ENCODE peak calls at places on chromosomes 3 and 15, in five cellular contexts. One of them, this sample, is unnamed.

GRCh38 chr3:107816082-107816481 is 274.7 kb downstream of the CD47 start:
- DNase-seq in left lung: no peak
- DNase-seq in ovary: no peak
- DNase-seq in cardiac muscle cell: no peak
- DNase-seq in fibroblast of mammary gland: no peak
- DNase-seq in this sample: no peak

GRCh38 chr15:67690936-67691335 is 134.4 kb upstream of the SKOR1 start:
- DNase-seq in left lung: no peak
- DNase-seq in ovary: no peak
- DNase-seq in cardiac muscle cell: peak; percentile 71
- DNase-seq in fibroblast of mammary gland: peak; percentile 64
- DNase-seq in this sample: no peak

GRCh38 chr3:23455084-23455483 is 252.0 kb downstream of the UBE2E2 start:
- DNase-seq in left lung: no peak
- DNase-seq in ovary: no peak
- DNase-seq in cardiac muscle cell: peak; percentile 87
- DNase-seq in fibroblast of mammary gland: peak; percentile 90
- DNase-seq in this sample: no peak

GRCh38 chr3:4828279-4829030 is 150.8 kb upstream of the BHLHE40 start:
- DNase-seq in left lung: peak; percentile 81
- DNase-seq in ovary: no peak
- DNase-seq in cardiac muscle cell: peak; percentile 79
- DNase-seq in fibroblast of mammary gland: peak; percentile 77
- DNase-seq in this sample: no peak

GRCh38 chr3:126667631-126668449 is 12.9 kb upstream of the TXNRD3 start:
- DNase-seq in left lung: no peak
- DNase-seq in ovary: no peak
- DNase-seq in cardiac muscle cell: no peak
- DNase-seq in fibroblast of mammary gland: no peak
- DNase-seq in this sample: no peak

GRCh38 chr3:179837374-179837773 is 184.5 kb downstream of the USP13 start:
- DNase-seq in left lung: no peak
- DNase-seq in ovary: no peak
- DNase-seq in cardiac muscle cell: peak; percentile 25
- DNase-seq in fibroblast of mammary gland: peak; percentile 25
- DNase-seq in this sample: no peak

GRCh38 chr3:156151824-156152428 is 31.5 kb downstream of the KCNAB1 start:
- DNase-seq in left lung: peak; percentile 78
- DNase-seq in ovary: peak; percentile 42
- DNase-seq in cardiac muscle cell: peak; percentile 85
- DNase-seq in fibroblast of mammary gland: peak; percentile 76
- DNase-seq in this sample: peak; percentile 65

GRCh38 chr3:117955196-117955595 is 1079.5 kb downstream of the IGSF11 start:
- DNase-seq in left lung: no peak
- DNase-seq in ovary: no peak
- DNase-seq in cardiac muscle cell: no peak
- DNase-seq in fibroblast of mammary gland: no peak
- DNase-seq in this sample: no peak

GRCh38 chr3:167843886-167844285 is 108.4 kb downstream of the SERPINI1 start:
- DNase-seq in left lung: no peak
- DNase-seq in ovary: no peak
- DNase-seq in cardiac muscle cell: no peak
- DNase-seq in fibroblast of mammary gland: no peak
- DNase-seq in this sample: no peak

GRCh38 chr15:41429003-41429890 is 12.4 kb downstream of the RTF1 start:
- DNase-seq in left lung: no peak
- DNase-seq in ovary: no peak
- DNase-seq in cardiac muscle cell: peak; percentile 29
- DNase-seq in fibroblast of mammary gland: no peak
- DNase-seq in this sample: no peak

GRCh38 chr3:188583476-188584161 is 429.7 kb downstream of the LPP start:
- DNase-seq in left lung: no peak
- DNase-seq in ovary: no peak
- DNase-seq in cardiac muscle cell: peak; percentile 29
- DNase-seq in fibroblast of mammary gland: peak; percentile 18
- DNase-seq in this sample: peak; percentile 42

GRCh38 chr3:106349191-106349881 is 480.5 kb upstream of the CBLB start:
- DNase-seq in left lung: no peak
- DNase-seq in ovary: no peak
- DNase-seq in cardiac muscle cell: no peak
- DNase-seq in fibroblast of mammary gland: no peak
- DNase-seq in this sample: no peak

GRCh38 chr3:125037498-125038150 is 18.2 kb downstream of the HEG1 start:
- DNase-seq in left lung: no peak
- DNase-seq in ovary: no peak
- DNase-seq in cardiac muscle cell: peak; percentile 32
- DNase-seq in fibroblast of mammary gland: no peak
- DNase-seq in this sample: no peak

GRCh38 chr3:133153382-133153781 is 115.2 kb downstream of the TMEM108 start:
- DNase-seq in left lung: no peak
- DNase-seq in ovary: no peak
- DNase-seq in cardiac muscle cell: no peak
- DNase-seq in fibroblast of mammary gland: no peak
- DNase-seq in this sample: no peak

GRCh38 chr3:197165890-197166289 is 132.5 kb downstream of the DLG1 start:
- DNase-seq in left lung: no peak
- DNase-seq in ovary: no peak
- DNase-seq in cardiac muscle cell: no peak
- DNase-seq in fibroblast of mammary gland: no peak
- DNase-seq in this sample: no peak

GRCh38 chr3:138213373-138214085 is 26.4 kb downstream of the ARMC8 start:
- DNase-seq in left lung: no peak
- DNase-seq in ovary: no peak
- DNase-seq in cardiac muscle cell: no peak
- DNase-seq in fibroblast of mammary gland: no peak
- DNase-seq in this sample: no peak

GRCh38 chr15:31236184-31237041 is 90.2 kb upstream of the KLF13 start:
- DNase-seq in left lung: no peak
- DNase-seq in ovary: peak; percentile 80
- DNase-seq in cardiac muscle cell: peak; percentile 98
- DNase-seq in fibroblast of mammary gland: peak; percentile 98
- DNase-seq in this sample: no peak

GRCh38 chr3:128426128-128426921 is 40.4 kb downstream of the DNAJB8 start:
- DNase-seq in left lung: peak; percentile 94
- DNase-seq in ovary: peak; percentile 33
- DNase-seq in cardiac muscle cell: peak; percentile 37
- DNase-seq in fibroblast of mammary gland: peak; percentile 14
- DNase-seq in this sample: peak; percentile 83

GRCh38 chr3:40071683-40072238 is 237.7 kb upstream of the EIF1B start:
- DNase-seq in left lung: no peak
- DNase-seq in ovary: no peak
- DNase-seq in cardiac muscle cell: no peak
- DNase-seq in fibroblast of mammary gland: no peak
- DNase-seq in this sample: no peak

GRCh38 chr3:9047465-9048346 is 84.4 kb upstream of the RAD18 start:
- DNase-seq in left lung: no peak
- DNase-seq in ovary: no peak
- DNase-seq in cardiac muscle cell: no peak
- DNase-seq in fibroblast of mammary gland: no peak
- DNase-seq in this sample: no peak

GRCh38 chr3:163644172-163644571 is 1434.1 kb downstream of the SI start:
- DNase-seq in left lung: no peak
- DNase-seq in ovary: no peak
- DNase-seq in cardiac muscle cell: no peak
- DNase-seq in fibroblast of mammary gland: no peak
- DNase-seq in this sample: no peak

DNA sequence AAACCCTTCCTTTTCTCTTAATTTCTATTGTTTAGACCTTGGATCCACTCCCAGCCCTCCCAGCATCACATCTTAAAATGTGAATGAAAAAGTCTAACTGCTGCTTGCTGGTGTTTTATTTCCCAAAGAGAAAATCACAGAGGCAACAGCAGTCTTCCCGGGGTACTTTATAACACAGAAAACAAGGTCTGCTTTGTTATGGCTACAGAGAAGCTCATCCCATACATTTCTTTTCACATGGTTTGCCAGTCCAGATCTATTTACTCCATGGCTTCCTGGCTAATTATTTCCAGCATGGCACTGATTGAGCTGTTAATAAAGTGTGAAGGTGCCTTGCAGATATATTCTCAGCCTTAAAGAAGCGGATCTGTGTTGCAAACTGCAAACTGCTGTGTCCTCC is 466.1 kb upstream of the CFAP20DC start:
- DNase-seq in left lung: no peak
- DNase-seq in ovary: no peak
- DNase-seq in cardiac muscle cell: no peak
- DNase-seq in fibroblast of mammary gland: no peak
- DNase-seq in this sample: no peak
- H3K4me3 ChIP-seq in left lung: no peak overlapping the region
- H3K4me3 ChIP-seq in ovary: no peak overlapping the region
- H3K4me3 ChIP-seq in cardiac muscle cell: no peak overlapping the region
- H3K4me3 ChIP-seq in fibroblast of mammary gland: no peak overlapping the region
- H3K4me3 ChIP-seq in this sample: no peak overlapping the region

DNA sequence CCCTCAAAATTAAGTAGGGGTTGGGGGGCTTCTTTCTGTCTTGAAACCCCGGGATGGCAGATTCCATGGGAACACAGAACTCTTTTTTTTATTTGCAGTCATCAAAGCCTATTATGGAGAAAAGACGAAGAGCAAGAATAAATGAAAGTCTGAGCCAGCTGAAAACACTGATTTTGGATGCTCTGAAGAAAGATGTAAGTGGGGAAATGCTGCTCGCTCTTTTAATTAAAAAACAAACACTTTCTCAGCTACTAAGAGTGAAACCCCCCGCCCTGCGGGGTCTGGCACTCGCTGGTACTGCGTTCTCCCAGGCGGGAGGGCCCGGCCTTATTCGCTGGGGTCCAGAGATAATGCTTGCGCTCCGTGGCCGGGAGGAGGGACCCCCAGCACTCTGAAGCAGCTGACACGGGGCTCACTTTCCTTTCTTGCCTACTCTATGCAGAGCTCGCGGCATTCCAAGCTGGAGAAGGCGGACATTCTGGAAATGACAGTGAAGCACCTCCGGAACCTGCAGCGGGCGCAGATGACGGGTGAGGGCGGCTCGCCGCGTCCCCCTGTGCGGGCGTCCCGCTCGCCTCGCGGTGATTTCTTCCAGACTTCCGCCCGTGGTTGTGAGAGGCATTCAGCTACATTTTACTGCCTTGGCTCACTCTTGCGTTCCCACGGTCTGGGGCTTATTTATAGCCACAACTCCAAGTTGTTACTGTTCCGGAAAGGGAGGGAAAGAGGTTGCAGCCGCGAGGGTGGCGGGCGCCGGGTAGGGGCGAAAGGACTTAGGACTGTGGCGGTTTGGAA is 768 bp downstream of the HES1 start:
- DNase-seq in left lung: peak; percentile 86
- DNase-seq in ovary: peak; percentile 50
- DNase-seq in cardiac muscle cell: peak; percentile 91
- DNase-seq in fibroblast of mammary gland: peak; percentile 81
- DNase-seq in this sample: peak; percentile 46
- H3K4me3 ChIP-seq in left lung: peak overlapping the region; percentile 65
- H3K4me3 ChIP-seq in ovary: peak overlapping the region; percentile 52
- H3K4me3 ChIP-seq in cardiac muscle cell: peak overlapping the region; percentile 49
- H3K4me3 ChIP-seq in fibroblast of mammary gland: peak overlapping the region; percentile 57
- H3K4me3 ChIP-seq in this sample: peak overlapping the region; percentile 76

GRCh38 chr15:55914446-55914845 is 79.0 kb downstream of the NEDD4 start:
- DNase-seq in left lung: no peak
- DNase-seq in ovary: no peak
- DNase-seq in cardiac muscle cell: peak; percentile 44
- DNase-seq in fibroblast of mammary gland: no peak
- DNase-seq in this sample: no peak

GRCh38 chr15:55915221-55915620 is 78.2 kb downstream of the NEDD4 start:
- DNase-seq in left lung: no peak
- DNase-seq in ovary: no peak
- DNase-seq in cardiac muscle cell: peak; percentile 47
- DNase-seq in fibroblast of mammary gland: peak; percentile 42
- DNase-seq in this sample: no peak

GRCh38 chr15:55909036-55909811 is 84.2 kb downstream of the NEDD4 start:
- DNase-seq in left lung: no peak
- DNase-seq in ovary: no peak
- DNase-seq in cardiac muscle cell: peak; percentile 49
- DNase-seq in fibroblast of mammary gland: peak; percentile 93
- DNase-seq in this sample: no peak

GRCh38 chr15:55915876-55916567 is 77.4 kb downstream of the NEDD4 start:
- DNase-seq in left lung: no peak
- DNase-seq in ovary: no peak
- DNase-seq in cardiac muscle cell: peak; percentile 63
- DNase-seq in fibroblast of mammary gland: peak; percentile 80
- DNase-seq in this sample: no peak

DNA sequence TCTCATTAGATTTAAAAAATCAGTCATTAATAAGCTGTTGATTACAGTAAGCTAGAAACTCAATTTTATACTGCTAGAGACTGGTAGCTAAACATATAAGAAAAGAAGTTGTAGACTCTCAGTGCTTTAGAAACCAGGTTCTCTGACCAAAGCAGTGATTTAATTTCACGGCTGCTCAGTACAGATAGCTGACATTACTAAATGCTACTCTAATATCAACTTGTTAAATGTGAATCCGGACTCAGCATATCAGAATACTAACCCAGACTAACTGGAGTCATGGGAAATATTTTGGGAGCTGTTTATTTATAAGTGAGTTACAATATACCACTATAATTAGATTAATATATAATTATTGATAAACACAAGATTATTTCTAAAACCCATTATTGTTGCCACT is 80.4 kb downstream of the NEDD4 start:
- DNase-seq in left lung: no peak
- DNase-seq in ovary: no peak
- DNase-seq in cardiac muscle cell: peak; percentile 21
- DNase-seq in fibroblast of mammary gland: no peak
- DNase-seq in this sample: no peak
- H3K4me3 ChIP-seq in left lung: no peak overlapping the region
- H3K4me3 ChIP-seq in ovary: no peak overlapping the region
- H3K4me3 ChIP-seq in cardiac muscle cell: no peak overlapping the region
- H3K4me3 ChIP-seq in fibroblast of mammary gland: peak overlapping the region; percentile 52
- H3K4me3 ChIP-seq in this sample: no peak overlapping the region

DNA sequence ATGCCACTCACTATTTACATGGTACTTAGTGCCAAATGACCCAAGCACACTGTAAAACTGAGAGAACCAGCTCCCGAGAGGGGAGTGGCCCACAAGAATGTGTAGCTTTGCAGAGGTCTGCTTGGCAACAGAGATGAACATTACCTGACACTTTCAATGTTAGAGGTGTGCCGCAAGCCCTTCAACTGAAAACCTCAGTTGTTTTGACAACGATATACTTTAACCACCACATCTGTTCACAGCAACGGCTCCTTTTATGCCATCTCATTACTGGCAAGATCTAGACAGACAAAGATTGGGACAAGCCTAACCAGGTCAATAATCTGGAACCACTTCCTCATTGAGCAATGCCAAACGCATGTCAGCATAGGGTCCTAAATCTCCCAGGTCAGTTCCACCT is 23.7 kb downstream of the NEK10 start:
- DNase-seq in left lung: no peak
- DNase-seq in ovary: no peak
- DNase-seq in cardiac muscle cell: no peak
- DNase-seq in fibroblast of mammary gland: no peak
- DNase-seq in this sample: no peak
- H3K4me3 ChIP-seq in left lung: no peak overlapping the region
- H3K4me3 ChIP-seq in ovary: no peak overlapping the region
- H3K4me3 ChIP-seq in cardiac muscle cell: no peak overlapping the region
- H3K4me3 ChIP-seq in fibroblast of mammary gland: no peak overlapping the region
- H3K4me3 ChIP-seq in this sample: no peak overlapping the region

GRCh38 chr3:13019243-13019701 is 54.0 kb downstream of the IQSEC1 start:
- DNase-seq in left lung: peak; percentile 77
- DNase-seq in ovary: peak; percentile 66
- DNase-seq in cardiac muscle cell: peak; percentile 86
- DNase-seq in fibroblast of mammary gland: peak; percentile 78
- DNase-seq in this sample: no peak
- H3K4me3 ChIP-seq in left lung: no peak overlapping the region
- H3K4me3 ChIP-seq in ovary: no peak overlapping the region
- H3K4me3 ChIP-seq in cardiac muscle cell: no peak overlapping the region
- H3K4me3 ChIP-seq in fibroblast of mammary gland: peak overlapping the region; percentile 9
- H3K4me3 ChIP-seq in this sample: no peak overlapping the region

GRCh38 chr3:152199069-152199838 is 69.5 kb upstream of the MBNL1 start:
- DNase-seq in left lung: no peak
- DNase-seq in ovary: no peak
- DNase-seq in cardiac muscle cell: no peak
- DNase-seq in fibroblast of mammary gland: no peak
- DNase-seq in this sample: no peak
- H3K4me3 ChIP-seq in left lung: no peak overlapping the region
- H3K4me3 ChIP-seq in ovary: no peak overlapping the region
- H3K4me3 ChIP-seq in cardiac muscle cell: no peak overlapping the region
- H3K4me3 ChIP-seq in fibroblast of mammary gland: no peak overlapping the region
- H3K4me3 ChIP-seq in this sample: no peak overlapping the region

This sample was measured in Caco-2.